ENCODE peak calls at places on chromosomes 3 and 15, in seven cellular contexts. T, Y, S, B, C, R and L are unnamed samples.

GRCh38 chr15:94042163-94042954 is 189.0 kb upstream of the MCTP2 start:
- DNase-seq in R (no peak), S (no peak), C (no peak), Y (no peak), T (no peak), B (no peak), L (no peak)

GRCh38 chr15:100340721-100341661 is 784 bp downstream of the ADAMTS17 start:
- DNase-seq in R (peak; percentile 43), B (no peak), S (no peak), Y (peak; percentile 54), T (no peak), C (no peak), L (no peak)

GRCh38 chr3:192917258-192917507 is 473 bp downstream of the MB21D2 start:
- DNase-seq in T (no peak), R (peak; percentile 84), Y (no peak), C (no peak), S (no peak), B (no peak), L (peak; percentile 34)

GRCh38 chr3:104263477-104263876 is 1103.2 kb upstream of the ALCAM start:
- DNase-seq in B (no peak), R (no peak), S (no peak), T (no peak), C (no peak), Y (no peak), L (no peak)

GRCh38 chr3:139481116-139481515 is 4.8 kb upstream of the RBP2 start:
- DNase-seq in T (no peak), B (no peak), C (no peak), R (no peak), S (no peak), Y (no peak), L (no peak)

GRCh38 chr15:89108865-89109660 is 20.8 kb downstream of the ABHD2 start:
- DNase-seq in B (no peak), C (no peak), R (no peak), Y (no peak), T (no peak), S (no peak), L (no peak)

GRCh38 chr15:69505906-69506305 is 53.3 kb downstream of the RPLP1 start:
- DNase-seq in B (no peak), S (no peak), C (no peak), R (no peak), Y (no peak), T (no peak), L (no peak)

GRCh38 chr3:14508966-14509795 is 31.0 kb downstream of the GRIP2 start:
- DNase-seq in R (peak; percentile 25), T (peak; percentile 28), C (no peak), S (peak; percentile 73), B (peak; percentile 23), Y (peak; percentile 89), L (peak; percentile 59)

DNA sequence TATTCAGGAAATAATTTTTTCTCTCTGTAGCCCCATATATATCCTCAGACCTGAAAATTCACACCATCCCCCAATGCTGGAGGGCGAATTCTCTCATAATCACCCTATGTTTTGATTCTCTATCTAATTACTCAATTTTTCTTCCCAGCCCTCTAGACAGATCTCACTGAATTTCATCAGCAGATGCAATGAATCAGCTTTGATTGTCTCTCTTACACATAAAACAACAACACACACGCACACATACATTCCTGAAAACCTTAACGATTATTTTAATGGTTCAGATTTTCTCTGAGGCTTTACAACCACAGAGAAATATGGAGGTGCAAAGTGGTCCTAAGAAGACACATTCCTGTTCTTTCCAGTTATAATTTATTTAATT is 11.1 kb downstream of the RBMS3 start:
- DNase-seq in C (no peak), Y (no peak), S (no peak), B (no peak), R (no peak), T (no peak), L (no peak)
- H3K4me1 ChIP-seq in C (peaks cover 7% of the 10 kb centered on the region), Y (peaks cover 8% of the 10 kb centered on the region), S (peaks cover 89% of the 10 kb centered on the region), B (no peaks in the 10 kb centered on the region), R (no peaks in the 10 kb centered on the region), T (peaks cover 22% of the 10 kb centered on the region), L (no peaks in the 10 kb centered on the region)

GRCh38 chr15:63598467-63599400 is 1.5 kb downstream of the FBXL22 start:
- DNase-seq in B (no peak), R (no peak), Y (peak; percentile 60), C (no peak), S (no peak), T (no peak), L (no peak)

GRCh38 chr15:63597033-63597790 is at the start of gene FBXL22:
- DNase-seq in R (no peak), C (no peak), B (no peak), S (peak; percentile 52), T (no peak), Y (peak; percentile 84), L (no peak)

GRCh38 chr15:63599401-63600000 is 2.3 kb downstream of the FBXL22 start:
- DNase-seq in S (peak; percentile 64), C (no peak), T (no peak), R (peak; percentile 65), Y (peak; percentile 83), B (no peak), L (peak; percentile 38)

GRCh38 chr15:63596666-63597032 is 538 bp upstream of the FBXL22 start:
- DNase-seq in S (no peak), Y (no peak), T (no peak), R (no peak), C (no peak), B (no peak), L (no peak)

DNA sequence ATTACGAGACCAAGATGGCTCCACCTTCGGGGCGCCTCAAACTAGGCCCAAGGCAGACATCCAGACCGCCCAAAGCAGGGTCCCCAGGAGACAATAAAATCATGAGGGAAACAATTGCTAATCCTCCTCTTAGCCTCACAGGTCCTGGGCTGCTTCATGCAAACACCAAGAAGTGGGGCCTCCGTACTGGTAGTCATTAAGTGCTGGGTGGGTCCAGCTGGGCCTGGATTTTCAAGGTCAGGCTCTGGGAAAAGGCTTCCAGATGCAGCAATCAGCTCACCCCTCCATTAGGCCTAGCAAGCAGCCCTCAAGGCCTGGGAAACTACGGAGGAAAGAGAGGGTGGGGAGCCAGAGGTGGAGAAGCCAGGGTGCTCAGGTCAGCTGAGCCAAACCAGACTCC is 634 bp downstream of the FBXL22 start:
- DNase-seq in B (no peak), R (no peak), Y (no peak), T (no peak), C (no peak), S (no peak), L (no peak)
- H3K4me1 ChIP-seq in B (peaks cover 23% of the 10 kb centered on the region), R (peaks cover 10% of the 10 kb centered on the region), Y (peaks cover 4% of the 10 kb centered on the region), T (peaks cover 19% of the 10 kb centered on the region), C (peaks cover 24% of the 10 kb centered on the region), S (peaks cover 88% of the 10 kb centered on the region), L (peaks cover 19% of the 10 kb centered on the region)

GRCh38 chr3:34008191-34008590 is 209.8 kb downstream of the PDCD6IP start:
- DNase-seq in C (no peak), Y (no peak), B (no peak), R (no peak), S (no peak), T (no peak), L (no peak)

GRCh38 chr3:34012102-34012461 is 213.7 kb downstream of the PDCD6IP start:
- DNase-seq in B (no peak), Y (no peak), C (peak; percentile 41), R (no peak), S (no peak), T (no peak), L (no peak)

GRCh38 chr3:34008836-34009479 is 210.5 kb downstream of the PDCD6IP start:
- DNase-seq in Y (no peak), S (no peak), R (no peak), C (no peak), B (no peak), T (no peak), L (no peak)

GRCh38 chr3:34011171-34012101 is 213.0 kb downstream of the PDCD6IP start:
- DNase-seq in C (no peak), S (no peak), B (no peak), R (no peak), T (no peak), Y (no peak), L (no peak)

DNA sequence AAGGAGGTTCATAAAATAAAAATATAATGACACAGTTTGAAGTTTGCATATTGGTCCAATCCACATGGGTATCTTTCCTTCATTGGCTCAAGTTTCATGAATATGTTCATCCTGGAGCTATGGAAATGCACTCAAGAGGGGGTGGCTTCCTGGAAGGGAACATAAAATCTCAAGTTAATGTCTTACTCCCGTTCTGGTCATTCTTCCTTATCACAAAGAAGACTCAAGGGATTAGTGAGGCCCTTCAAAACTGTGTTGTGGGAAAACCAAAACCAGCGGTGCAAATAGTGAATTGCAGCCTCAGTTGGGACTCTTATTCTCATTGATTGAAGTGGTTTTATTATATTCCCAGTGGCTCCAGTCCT is 211.0 kb downstream of the PDCD6IP start:
- DNase-seq in R (no peak), S (no peak), C (no peak), T (no peak), Y (no peak), B (no peak), L (no peak)
- H3K4me1 ChIP-seq in R (peaks cover 4% of the 10 kb centered on the region), S (no peaks in the 10 kb centered on the region), C (peaks cover 13% of the 10 kb centered on the region), T (no peaks in the 10 kb centered on the region), Y (no peaks in the 10 kb centered on the region), B (no peaks in the 10 kb centered on the region), L (no peaks in the 10 kb centered on the region)

GRCh38 chr15:70508561-70509281 is 254.6 kb downstream of the UACA start:
- DNase-seq in B (no peak), Y (no peak), R (no peak), C (no peak), S (no peak), T (no peak), L (no peak)

GRCh38 chr15:70510433-70510832 is 252.9 kb downstream of the UACA start:
- DNase-seq in Y (no peak), S (no peak), B (no peak), C (no peak), R (no peak), T (no peak), L (no peak)

GRCh38 chr15:70507772-70508351 is 255.5 kb downstream of the UACA start:
- DNase-seq in B (no peak), T (no peak), Y (no peak), R (no peak), S (no peak), C (no peak), L (no peak)

GRCh38 chr15:70512772-70513362 is 250.5 kb downstream of the UACA start:
- DNase-seq in C (no peak), T (no peak), S (peak; percentile 32), Y (peak; percentile 72), B (no peak), R (peak; percentile 90), L (peak; percentile 42)

DNA sequence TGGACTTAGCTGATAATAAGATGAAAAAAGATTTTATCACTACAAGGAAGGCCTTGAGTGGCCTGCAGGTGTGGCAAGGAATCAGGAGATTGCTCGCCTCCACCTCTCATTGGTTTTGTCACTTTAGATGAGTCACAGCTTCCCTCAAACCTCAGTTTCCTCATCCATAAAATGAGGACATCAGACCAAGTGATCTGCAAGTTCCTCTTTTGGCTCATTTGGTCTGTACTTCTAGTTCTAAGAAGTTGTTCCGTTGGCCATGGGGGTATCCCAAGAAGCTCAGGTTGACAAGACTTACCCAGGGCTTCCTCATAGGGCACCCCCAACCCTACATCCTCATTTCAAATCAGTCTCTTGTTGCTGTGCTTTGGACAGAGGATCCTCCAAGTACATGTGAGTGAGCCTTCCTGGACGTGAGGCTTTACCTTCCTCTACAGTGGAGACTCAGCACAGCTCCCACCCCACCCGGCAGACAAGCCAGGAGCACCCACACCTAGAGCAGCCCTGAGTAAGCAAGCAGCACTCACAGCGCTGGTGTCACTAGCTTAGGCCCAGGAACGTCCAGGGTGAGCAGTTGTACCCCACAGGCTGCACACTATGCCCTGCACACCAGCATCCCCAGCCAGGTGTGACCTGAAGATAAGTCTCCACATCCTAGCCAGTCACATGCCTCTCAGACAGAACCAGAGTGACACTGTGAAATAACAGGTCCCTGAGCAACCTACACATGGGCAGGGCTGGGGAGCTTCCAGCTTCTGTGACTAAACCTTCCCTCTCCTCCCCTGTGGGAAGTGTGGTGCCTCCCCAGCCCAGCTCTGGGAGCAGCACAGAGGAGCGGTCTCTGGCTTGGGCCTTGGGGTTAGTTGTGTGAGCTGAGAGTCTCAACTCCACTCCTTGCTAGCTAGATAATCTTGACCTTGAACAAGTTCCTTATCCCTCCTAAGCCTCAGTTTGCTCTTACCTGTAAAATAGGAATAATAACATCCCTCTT is 253.8 kb downstream of the UACA start:
- DNase-seq in C (no peak), T (no peak), R (no peak), Y (no peak), S (no peak), B (no peak), L (no peak)
- H3K4me1 ChIP-seq in C (peaks cover 36% of the 10 kb centered on the region), T (peaks cover 11% of the 10 kb centered on the region), R (peaks cover 41% of the 10 kb centered on the region), Y (peaks cover 4% of the 10 kb centered on the region), S (peaks cover 15% of the 10 kb centered on the region), B (peaks cover 8% of the 10 kb centered on the region), L (peaks cover 18% of the 10 kb centered on the region)